ENCODE peak calls at places on chromosomes 12 and 14, in eight cellular contexts. B, V, I, C, H, P, X and T are unnamed samples.

GRCh38 chr12:66741919-66742318 is 63.0 kb upstream of the GRIP1 start:
- DNase-seq in B (no peak), V (no peak), I (no peak), C (no peak), H (no peak), P (no peak), X (no peak), T (no peak)

GRCh38 chr14:54570047-54570446 is 3.1 kb downstream of the SAMD4A start:
- DNase-seq in B (no peak), V (no peak), I (no peak), C (no peak), H (no peak), P (no peak), X (no peak), T (no peak)

GRCh38 chr12:19884081-19884480 is 444.8 kb downstream of the AEBP2 start:
- DNase-seq in B (no peak), V (no peak), I (no peak), C (peak), H (no peak), P (no peak), X (no peak), T (no peak)

GRCh38 chr12:131700271-131700670 is 10.6 kb upstream of the SFSWAP start:
- DNase-seq in B (no peak), V (no peak), I (no peak), C (no peak), H (no peak), P (no peak), X (no peak), T (no peak)

GRCh38 chr12:49283541-49284429 is 11.2 kb upstream of the PRPH start:
- DNase-seq in B (no peak), V (no peak), I (no peak), C (no peak), H (no peak), P (no peak), X (no peak), T (no peak)

GRCh38 chr12:103020839-103021238 is 63.4 kb downstream of the ASCL1 start:
- DNase-seq in B (no peak), V (no peak), I (no peak), C (no peak), H (no peak), P (no peak), X (no peak), T (no peak)

GRCh38 chr12:27733052-27733656 is 22.5 kb downstream of the MRPS35 start:
- DNase-seq in B (no peak), V (no peak), I (peak), C (peak), H (no peak), P (no peak), X (no peak), T (no peak)

GRCh38 chr14:100902295-100902694 is 1.2 kb downstream of the RTL1 start:
- DNase-seq in B (no peak), V (no peak), I (no peak), C (no peak), H (no peak), P (no peak), X (no peak), T (no peak)

GRCh38 chr14:22112004-22112403 is 438.4 kb upstream of the OR4E1 start:
- DNase-seq in B (peak), V (no peak), I (no peak), C (no peak), H (peak), P (no peak), X (no peak), T (no peak)

GRCh38 chr12:22640851-22641250 is 15.9 kb downstream of the ETNK1 start:
- DNase-seq in B (no peak), V (no peak), I (no peak), C (no peak), H (no peak), P (no peak), X (no peak), T (no peak)

GRCh38 chr12:31369712-31370521 is 44.0 kb upstream of the SINHCAF start:
- DNase-seq in B (no peak), V (peak), I (peak), C (peak), H (peak), P (no peak), X (peak), T (no peak)

GRCh38 chr12:1059162-1059561 is 68.1 kb downstream of the ERC1 start:
- DNase-seq in B (no peak), V (no peak), I (no peak), C (peak), H (no peak), P (no peak), X (no peak), T (no peak)

GRCh38 chr12:107660861-107661415 is 24.7 kb upstream of the PWP1 start:
- DNase-seq in B (no peak), V (no peak), I (no peak), C (no peak), H (no peak), P (no peak), X (no peak), T (no peak)

DNA sequence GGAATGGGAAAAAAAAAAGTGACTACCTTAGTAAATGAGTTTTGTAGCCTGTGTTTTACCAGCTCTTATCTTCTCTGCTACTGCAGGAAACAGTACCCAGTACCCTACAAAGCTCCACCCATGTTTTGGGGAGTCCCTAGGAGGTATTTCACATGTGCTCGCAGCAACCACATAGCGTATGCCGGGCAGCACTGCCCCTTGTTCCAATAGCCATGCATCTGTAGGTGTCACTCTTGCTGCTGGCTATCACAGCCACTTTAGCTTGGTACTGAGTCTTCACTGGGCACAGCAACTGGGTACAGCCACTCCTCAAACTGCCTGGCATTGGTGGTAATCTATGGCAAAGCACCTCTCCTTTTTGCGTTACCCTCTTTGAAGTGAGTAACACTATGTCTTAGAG is 2.0 kb upstream of the MDM1 start:
- DNase-seq in B (no peak), V (no peak), I (no peak), C (no peak), H (peak), P (no peak), X (no peak), T (no peak)
- TF ChIP-seq CTCF in B (no peak), V (peak), I (no peak), C (no peak), H (no peak), P (no peak), X (no peak), T (no peak)

GRCh38 chr14:90061849-90062794 is at the start of gene KCNK13:
- DNase-seq in B (no peak), V (peak), I (no peak), C (no peak), H (peak), P (no peak), X (peak), T (no peak)

GRCh38 chr14:90062852-90063539 is 1.2 kb downstream of the KCNK13 start:
- DNase-seq in B (no peak), V (no peak), I (no peak), C (no peak), H (no peak), P (no peak), X (no peak), T (no peak)

GRCh38 chr14:90060965-90061848 is 587 bp upstream of the KCNK13 start:
- DNase-seq in B (no peak), V (peak), I (no peak), C (no peak), H (no peak), P (no peak), X (no peak), T (no peak)

GRCh38 chr14:90058876-90059458 is 2.8 kb upstream of the KCNK13 start:
- DNase-seq in B (no peak), V (no peak), I (no peak), C (peak), H (no peak), P (no peak), X (no peak), T (no peak)

DNA sequence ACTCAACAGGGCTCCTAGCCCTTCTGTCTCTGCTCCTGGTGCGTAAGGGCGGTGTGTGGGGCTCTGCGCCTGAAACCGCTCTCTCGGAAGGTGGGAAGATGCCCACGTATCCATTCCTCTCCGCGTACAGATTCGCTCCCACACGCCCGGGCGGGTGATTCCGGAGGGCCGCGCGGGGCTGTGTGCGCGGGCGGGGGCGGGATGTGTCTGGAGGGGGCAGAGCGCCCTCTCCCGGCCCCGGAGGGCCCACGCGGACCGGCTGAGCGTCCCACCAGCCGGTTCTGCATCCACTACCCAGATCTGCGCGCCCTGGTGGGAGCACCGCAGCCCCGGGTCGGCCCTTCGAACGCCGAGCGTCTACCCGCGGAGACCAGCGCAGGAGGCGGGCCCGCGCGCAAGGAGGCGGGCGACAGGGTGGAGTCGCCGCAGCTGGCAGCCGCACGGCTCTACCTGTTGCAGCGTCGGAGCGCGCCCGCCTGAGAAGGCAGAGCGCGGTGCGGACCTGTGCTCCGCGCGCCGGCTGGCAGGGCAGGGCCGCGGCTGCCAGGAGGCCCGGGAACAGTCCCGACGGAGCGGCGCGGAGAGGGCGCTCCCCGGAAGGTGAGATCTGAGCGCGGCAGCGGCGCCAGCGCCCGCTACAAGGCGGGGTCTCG is 1.4 kb upstream of the KCNK13 start:
- DNase-seq in B (peak), V (peak), I (peak), C (peak), H (peak), P (peak), X (peak), T (peak)
- TF ChIP-seq CTCF in B (peak), V (no peak), I (peak), C (peak), H (peak), P (no peak), X (peak), T (peak)

DNA sequence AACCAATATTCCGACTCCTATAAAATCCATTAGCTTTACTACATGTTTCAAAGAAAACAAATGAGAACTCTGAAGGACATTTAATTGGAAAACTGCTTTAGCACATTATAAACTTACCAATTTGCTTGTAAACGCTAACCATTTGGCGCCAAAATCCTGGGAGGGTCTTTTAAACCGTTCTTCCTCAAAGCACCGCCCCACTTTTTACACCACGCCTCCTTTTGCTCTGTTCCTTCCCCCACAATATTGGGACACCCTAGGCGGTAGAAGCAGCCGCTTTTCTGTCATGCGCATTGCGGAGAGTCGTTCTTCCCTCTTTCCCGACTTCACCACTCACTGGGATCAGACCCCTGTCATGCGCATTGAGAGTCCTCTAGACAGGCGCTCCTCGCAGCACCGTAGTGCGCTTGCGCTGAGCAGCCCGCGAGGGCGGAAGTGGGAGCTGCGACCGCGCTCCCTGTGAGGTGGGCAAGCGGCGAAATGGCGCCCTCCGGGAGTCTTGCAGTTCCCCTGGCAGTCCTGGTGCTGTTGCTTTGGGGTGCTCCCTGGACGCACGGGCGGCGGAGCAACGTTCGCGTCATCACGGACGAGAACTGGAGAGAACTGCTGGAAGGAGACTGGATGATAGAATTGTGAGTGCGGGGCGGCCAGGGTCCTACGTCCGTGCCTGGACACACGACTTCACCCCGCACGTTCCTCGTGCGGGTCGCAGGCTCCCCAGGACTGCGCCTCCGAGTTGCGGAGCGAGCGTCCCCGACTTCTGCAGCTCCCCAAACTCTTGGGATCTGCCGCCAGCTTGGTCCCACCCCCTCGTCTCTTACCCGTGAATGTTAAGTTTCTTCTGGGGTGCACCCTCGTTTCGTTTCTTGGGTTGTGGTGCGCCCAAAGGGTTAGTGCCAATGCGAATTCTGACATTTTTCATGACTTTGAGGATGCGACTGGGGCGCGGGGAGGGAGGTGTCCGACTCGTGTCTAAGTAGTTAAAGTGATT is at the start of gene TMX1:
- DNase-seq in B (peak), V (peak), I (peak), C (peak), H (peak), P (peak), X (peak), T (peak)
- TF ChIP-seq CTCF in B (peak), V (peak), I (no peak), C (no peak), H (no peak), P (no peak), X (peak), T (no peak)

DNA sequence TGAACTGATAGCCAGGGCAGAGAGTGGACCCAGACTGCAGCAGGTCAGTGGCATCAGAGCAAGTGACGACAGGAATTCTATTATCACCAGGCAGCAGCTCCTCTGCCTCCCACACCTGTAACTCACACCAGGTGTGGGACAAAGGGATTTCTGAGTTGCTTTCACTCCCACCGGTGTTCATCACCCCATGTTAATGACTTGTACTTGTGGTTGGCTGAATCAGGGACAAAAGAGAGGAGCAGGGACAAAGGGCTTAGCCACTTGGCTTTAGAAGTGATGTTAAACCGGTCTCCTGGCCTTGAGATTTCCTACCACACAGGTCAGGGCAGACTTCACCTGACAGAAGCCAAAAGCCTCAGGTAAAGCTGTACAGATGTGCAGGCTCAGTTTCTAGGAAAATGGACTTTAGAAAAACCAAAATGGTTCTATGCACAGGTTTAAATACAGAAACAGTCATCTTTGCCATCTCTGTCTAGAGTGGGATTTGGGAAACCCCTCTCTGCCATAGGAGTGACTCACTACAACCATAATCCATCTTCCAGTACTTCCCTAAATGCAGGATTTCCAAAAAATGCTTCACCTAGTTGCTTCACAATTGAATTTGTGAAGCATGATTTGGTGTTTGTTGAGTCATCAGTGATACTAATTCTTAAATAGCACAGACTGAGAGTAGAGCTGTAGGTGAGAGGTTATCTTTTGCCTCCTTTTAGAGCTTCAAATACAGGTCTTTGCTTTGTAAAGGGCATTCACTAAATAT is 158.5 kb downstream of the PRKCH start:
- DNase-seq in B (no peak), V (no peak), I (no peak), C (peak), H (no peak), P (no peak), X (no peak), T (no peak)
- TF ChIP-seq CTCF in B (no peak), V (no peak), I (no peak), C (no peak), H (no peak), P (no peak), X (no peak), T (no peak)

DNA sequence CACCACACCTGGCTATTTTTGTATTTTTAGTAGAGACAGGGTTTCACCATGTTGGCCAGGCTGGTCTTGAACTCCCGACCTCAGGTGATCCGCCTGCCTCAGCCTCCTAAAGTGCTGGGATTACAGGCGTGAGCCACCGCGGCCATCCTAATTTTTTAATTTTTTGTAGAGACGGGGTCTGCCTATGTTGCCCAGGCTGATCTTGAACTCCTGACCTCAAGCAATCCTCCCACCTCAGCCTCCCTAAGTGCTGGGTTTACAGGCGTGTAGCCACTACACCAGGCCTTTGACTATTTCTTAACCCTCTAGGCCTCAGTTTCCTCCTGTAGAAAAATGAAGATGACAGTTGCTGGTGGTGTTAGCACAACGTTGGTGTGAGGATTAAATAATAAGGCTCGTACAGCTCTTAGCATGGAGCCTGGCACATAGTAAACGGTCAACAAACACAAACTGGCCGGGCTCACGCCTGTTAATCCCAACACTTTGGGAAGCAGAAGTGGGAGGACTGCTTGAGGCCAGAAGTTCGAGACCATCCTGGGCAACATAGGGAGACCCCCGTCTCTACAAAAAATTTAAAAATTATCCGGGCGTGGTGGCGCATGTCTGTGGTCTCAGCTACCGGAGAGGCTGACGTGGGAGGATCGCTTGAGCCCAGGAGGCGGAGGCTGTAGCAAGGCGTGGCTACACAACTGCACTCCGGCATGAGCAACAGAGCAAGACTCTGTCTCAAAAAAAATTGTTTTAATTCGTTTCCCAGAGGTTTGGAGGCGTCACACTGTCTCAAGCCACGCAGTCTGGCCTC is 979 bp downstream of the DDX54 start:
- DNase-seq in B (no peak), V (peak), I (no peak), C (no peak), H (no peak), P (no peak), X (no peak), T (no peak)
- TF ChIP-seq CTCF in B (no peak), V (no peak), I (no peak), C (no peak), H (no peak), P (no peak), X (no peak), T (no peak)

DNA sequence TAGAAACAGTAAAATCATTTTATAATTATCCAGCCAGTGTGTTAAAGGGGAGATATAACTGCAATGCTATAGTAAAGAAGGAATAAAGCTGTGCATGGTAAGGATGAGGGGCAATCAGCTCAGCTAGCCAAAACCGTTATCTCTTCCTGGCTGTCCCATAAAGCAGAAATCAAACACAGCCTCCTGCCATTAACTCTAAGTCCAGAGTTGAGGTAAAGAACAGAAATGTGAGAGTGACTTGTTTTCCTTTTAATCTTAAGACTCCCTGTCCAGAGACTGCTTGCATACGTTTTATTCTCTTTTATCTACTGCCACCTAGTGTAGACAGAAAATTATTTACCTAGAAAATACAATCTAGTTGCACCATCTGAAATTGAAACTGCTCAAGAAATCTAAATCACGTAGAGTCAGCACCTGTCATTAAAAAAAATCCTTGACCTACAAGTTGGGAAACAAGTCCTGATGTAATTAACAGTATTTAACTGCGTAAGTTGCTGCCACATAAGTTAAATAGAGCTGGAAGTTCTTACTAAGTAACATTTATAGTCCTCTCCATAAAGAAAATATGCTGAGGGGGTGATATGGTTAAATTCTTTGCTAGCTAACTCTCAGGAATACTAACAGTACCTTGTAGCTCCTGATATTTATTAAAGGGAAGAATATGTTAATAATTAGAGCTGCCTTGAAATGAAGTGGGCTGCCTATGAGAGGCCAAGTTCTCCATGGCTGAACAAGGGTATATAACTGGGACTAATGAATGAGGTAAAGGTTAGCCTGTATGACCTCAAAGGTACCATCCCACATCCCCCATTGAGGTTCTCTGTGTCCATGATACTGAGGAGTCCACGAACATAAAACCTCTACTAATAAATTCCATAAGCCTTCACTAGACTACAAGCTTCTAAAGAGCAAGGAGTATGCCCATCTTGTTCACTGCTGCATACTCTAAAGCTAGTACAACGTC is 62.7 kb downstream of the GALNT4 start:
- DNase-seq in B (no peak), V (no peak), I (no peak), C (peak), H (no peak), P (no peak), X (no peak), T (no peak)
- TF ChIP-seq CTCF in B (peak), V (peak), I (peak), C (peak), H (peak), P (peak), X (peak), T (peak)